ENCODE peak calls at places on chromosomes 7 and 10, in ten cellular contexts. F is GM23248; Y is T-helper 1 cell; H is stimulated activated naive CD4-positive, alpha-beta T cell; G is dorsolateral prefrontal cortex; M is C1 segment of cervical spinal cord; B is NCI-H1417 treated with DMSO at 0.1 percent for 48 hours; J is spleen; A is heart right ventricle; R is substantia nigra. O is an unnamed sample.

GRCh38 chr10:59606551-59606961 is 103.1 kb downstream of the SLC16A9 start:
- DNase-seq in A (no peak), Y (no peak), J (no peak), M (no peak), G (no peak), H (no peak), B (no peak), R (no peak), F (peak; percentile 60), O (no peak)

GRCh38 chr10:62959553-62959952 is 143.4 kb upstream of the EGR2 start:
- DNase-seq in H (no peak), G (no peak), Y (no peak), J (no peak), B (no peak), A (no peak), R (no peak), M (no peak), F (peak; percentile 13), O (no peak)

GRCh38 chr7:5827755-5828154 is 46.3 kb upstream of the RNF216 start:
- DNase-seq in R (no peak), M (no peak), H (no peak), F (peak; percentile 18), J (peak; percentile 76), A (no peak), B (no peak), G (no peak), Y (no peak), O (no peak)

GRCh38 chr7:79211724-79212123 is 241.7 kb downstream of the MAGI2 start:
- DNase-seq in B (no peak), A (no peak), M (no peak), H (no peak), Y (no peak), F (no peak), J (no peak), R (no peak), G (no peak), O (no peak)

GRCh38 chr10:56068473-56069263 is 292.4 kb downstream of the ZWINT start:
- DNase-seq in A (no peak), H (no peak), B (no peak), Y (no peak), R (no peak), M (no peak), F (no peak), G (no peak), J (peak; percentile 44), O (no peak)

GRCh38 chr7:123283373-123283772 is 83.6 kb upstream of the SLC13A1 start:
- DNase-seq in B (no peak), G (no peak), R (no peak), M (no peak), A (no peak), H (no peak), F (no peak), Y (no peak), J (no peak), O (no peak)

GRCh38 chr10:24811906-24812305 is 88.2 kb upstream of the ARHGAP21 start:
- DNase-seq in H (no peak), F (no peak), B (no peak), A (no peak), J (no peak), G (peak; percentile 90), R (peak; percentile 89), Y (no peak), M (peak; percentile 71), O (peak; percentile 83)

GRCh38 chr10:86868353-86868752 is 89.1 kb downstream of the MMRN2 start:
- DNase-seq in M (no peak), R (peak; percentile 61), F (no peak), A (peak; percentile 65), B (no peak), H (no peak), Y (no peak), J (no peak), G (no peak), O (peak; percentile 8)

GRCh38 chr10:101686133-101686925 is 8.6 kb downstream of the FBXW4 start:
- DNase-seq in A (no peak), B (no peak), F (peak; percentile 47), H (no peak), G (no peak), M (no peak), Y (no peak), J (no peak), R (no peak), O (no peak)

GRCh38 chr7:148457310-148457921 is 133.2 kb upstream of the C7orf33 start:
- DNase-seq in G (no peak), R (no peak), A (no peak), H (no peak), J (no peak), F (no peak), Y (no peak), M (no peak), B (no peak), O (no peak)

GRCh38 chr7:100171087-100171681 is 2.8 kb upstream of the GAL3ST4 start:
- DNase-seq in H (no peak), F (peak; percentile 33), B (no peak), G (no peak), R (no peak), J (peak; percentile 85), Y (peak; percentile 24), A (no peak), M (no peak), O (no peak)